ENCODE peak calls at places on chromosome 7, in seven cellular contexts. S, H, R, T, D, K and V are unnamed samples.

GRCh38 chr7:134165266-134165665 is 38.1 kb downstream of the LRGUK start:
- DNase-seq in S (no peak), H (no peak), R (no peak), T (no peak), D (no peak), K (no peak), V (no peak)

GRCh38 chr7:117269895-117270294 is 53.0 kb downstream of the WNT2 start:
- DNase-seq in S (no peak), H (no peak), R (no peak), T (peak; percentile 91), D (no peak), K (no peak), V (no peak)

GRCh38 chr7:106986450-106986977 is 58.0 kb upstream of the PRKAR2B start:
- DNase-seq in S (no peak), H (no peak), R (no peak), T (no peak), D (no peak), K (no peak), V (no peak)

GRCh38 chr7:119472398-119473038 is 800.5 kb upstream of the KCND2 start:
- DNase-seq in S (no peak), H (peak; percentile 87), R (no peak), T (no peak), D (no peak), K (no peak), V (no peak)

GRCh38 chr7:70893985-70894722 is 237.8 kb upstream of the GALNT17 start:
- DNase-seq in S (no peak), H (no peak), R (no peak), T (no peak), D (no peak), K (no peak), V (no peak)

GRCh38 chr7:46179211-46179610 is 258.1 kb upstream of the IGFBP3 start:
- DNase-seq in S (no peak), H (no peak), R (no peak), T (no peak), D (no peak), K (no peak), V (no peak)

GRCh38 chr7:47967708-47968107 is 11.7 kb downstream of the HUS1 start:
- DNase-seq in S (no peak), H (no peak), R (no peak), T (peak; percentile 67), D (no peak), K (no peak), V (no peak)

GRCh38 chr7:14954035-14954434 is 51.5 kb upstream of the DGKB start:
- DNase-seq in S (no peak), H (no peak), R (no peak), T (no peak), D (no peak), K (no peak), V (no peak)

GRCh38 chr7:81025360-81025759 is 106.5 kb upstream of the SEMA3C start:
- DNase-seq in S (no peak), H (no peak), R (no peak), T (no peak), D (no peak), K (no peak), V (no peak)

GRCh38 chr7:95246935-95247370 is 77.4 kb downstream of the PON1 start:
- DNase-seq in S (peak; percentile 24), H (peak; percentile 79), R (peak; percentile 68), T (peak; percentile 62), D (no peak), K (peak; percentile 32), V (peak; percentile 78)

GRCh38 chr7:5296015-5296621 is 13.4 kb downstream of the SLC29A4 start:
- DNase-seq in S (no peak), H (no peak), R (no peak), T (no peak), D (no peak), K (no peak), V (no peak)

GRCh38 chr7:134891262-134892001 is 94.9 kb upstream of the AGBL3 start:
- DNase-seq in S (peak; percentile 79), H (peak; percentile 80), R (peak; percentile 65), T (peak; percentile 92), D (no peak), K (peak; percentile 88), V (no peak)

GRCh38 chr7:70271617-70272081 is 673.4 kb downstream of the AUTS2 start:
- DNase-seq in S (no peak), H (no peak), R (no peak), T (no peak), D (no peak), K (no peak), V (no peak)

GRCh38 chr7:106285801-106286492 is 1.2 kb upstream of the NAMPT start:
- DNase-seq in S (no peak), H (no peak), R (no peak), T (peak; percentile 73), D (peak; percentile 25), K (no peak), V (peak; percentile 11)

GRCh38 chr7:64999165-65000004 is 7.1 kb downstream of the ERV3-1 start:
- DNase-seq in S (no peak), H (peak; percentile 73), R (no peak), T (peak; percentile 53), D (no peak), K (no peak), V (peak; percentile 97)

GRCh38 chr7:12653127-12653917 is 34.1 kb upstream of the ARL4A start:
- DNase-seq in S (no peak), H (no peak), R (no peak), T (peak; percentile 34), D (no peak), K (no peak), V (no peak)

DNA sequence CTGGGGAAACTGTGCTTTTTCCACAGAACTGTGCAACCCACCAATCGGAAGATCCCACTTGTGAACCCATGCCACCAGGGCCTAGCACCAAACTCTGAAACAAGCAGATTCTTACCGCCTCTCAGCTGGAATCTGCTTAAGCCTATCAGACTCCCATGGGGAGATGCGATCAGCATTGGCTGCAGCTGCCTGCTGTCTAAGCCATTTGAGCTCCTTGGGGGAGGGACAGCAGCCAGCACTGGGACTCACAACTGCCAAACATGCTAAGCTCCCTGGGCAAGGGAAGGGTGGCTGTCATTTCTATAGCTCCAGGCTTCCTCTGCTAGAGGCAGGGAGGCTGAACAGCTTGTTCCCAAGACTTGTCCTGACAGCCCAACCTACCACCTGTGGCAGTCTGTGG is 283.8 kb downstream of the CDK14 start:
- DNase-seq in S (peak; percentile 4), H (no peak), R (no peak), T (no peak), D (no peak), K (peak; percentile 25), V (no peak)
- TF ChIP-seq POLR2A in S (no peak), H (no peak), R (no peak), T (no peak), D (no peak), K (no peak), V (no peak)

DNA sequence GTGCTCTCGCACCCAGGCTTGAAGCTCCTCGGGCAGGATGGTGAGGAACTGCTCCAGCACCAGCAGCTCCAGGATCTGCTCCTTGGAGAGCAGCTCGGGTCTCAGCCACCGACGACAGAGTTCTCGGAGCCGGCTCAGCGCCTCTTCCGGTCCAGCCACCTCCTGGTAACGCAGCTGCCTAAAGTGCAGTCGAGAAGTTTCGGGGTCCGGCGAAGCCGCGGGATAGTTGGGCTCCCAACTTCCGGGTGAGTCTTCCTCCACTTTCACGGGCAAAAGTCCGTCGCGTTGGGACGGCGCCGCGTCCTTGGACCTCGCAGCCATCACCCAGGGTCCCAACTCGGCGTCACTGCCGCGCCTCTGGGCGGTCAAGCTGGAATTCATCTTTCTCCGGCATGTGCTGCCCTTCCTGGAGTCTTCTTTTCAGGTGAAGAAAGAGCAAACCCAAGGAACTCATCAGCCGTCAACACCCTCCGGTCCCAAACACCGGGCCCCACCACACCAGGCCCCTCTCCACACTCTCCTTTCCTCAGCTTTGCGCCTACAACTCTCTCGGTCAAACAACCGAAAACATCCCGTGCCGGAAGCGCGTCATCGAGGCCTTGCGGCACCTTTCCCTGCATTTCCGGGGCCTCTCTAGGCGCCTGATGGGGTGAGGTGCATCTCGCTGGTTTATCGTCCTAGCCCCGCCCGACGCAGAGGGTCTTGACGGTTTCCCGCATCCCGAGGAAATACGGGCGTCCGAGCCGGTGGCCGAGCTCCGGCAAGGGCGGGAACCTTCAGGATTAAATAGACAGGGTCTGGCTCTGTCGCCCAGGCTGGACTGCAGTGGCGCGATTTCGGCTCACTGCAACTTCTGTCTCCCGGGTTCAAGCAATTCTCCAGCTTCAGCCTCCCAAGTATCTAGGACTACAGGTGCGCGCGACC is at the start of gene ZNF394:
- DNase-seq in S (peak; percentile 90), H (peak; percentile 89), R (peak; percentile 97), T (peak; percentile 93), D (peak; percentile 80), K (peak; percentile 93), V (peak; percentile 97)
- TF ChIP-seq POLR2A in S (peak; percentile 68), H (peak; percentile 86), R (peak; percentile 71), T (peak; percentile 95), D (peak; percentile 95), K (peak; percentile 57), V (peak; percentile 96)

DNA sequence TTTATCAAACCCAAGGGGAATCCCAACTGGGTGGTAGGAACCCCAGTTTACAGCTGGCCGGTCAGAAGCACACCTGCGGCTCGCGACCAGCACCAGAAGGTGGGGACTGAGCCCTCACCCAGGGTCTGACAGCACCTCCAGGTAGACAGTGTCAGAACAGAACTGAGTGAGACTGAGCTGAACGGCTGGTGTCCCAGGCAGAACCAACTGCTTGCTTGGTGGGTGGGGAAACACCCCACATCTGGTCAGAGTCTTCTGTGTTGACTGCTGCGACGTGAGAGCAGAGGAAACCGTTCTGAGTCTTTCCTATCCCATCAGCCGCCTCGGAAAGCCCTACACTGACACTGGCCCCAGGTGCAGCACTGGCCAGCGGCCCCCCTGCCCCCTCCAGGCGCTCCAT is 160.7 kb downstream of the MAD1L1 start:
- DNase-seq in S (no peak), H (no peak), R (peak; percentile 53), T (no peak), D (peak; percentile 77), K (no peak), V (no peak)
- TF ChIP-seq POLR2A in S (no peak), H (no peak), R (no peak), T (no peak), D (peak; percentile 25), K (no peak), V (no peak)

GRCh38 chr7:30430777-30431176 is 47.8 kb downstream of the NOD1 start:
- DNase-seq in S (no peak), H (no peak), R (peak; percentile 44), T (no peak), D (no peak), K (peak; percentile 16), V (peak; percentile 78)

GRCh38 chr7:30433082-30433481 is 45.5 kb downstream of the NOD1 start:
- DNase-seq in S (no peak), H (peak; percentile 88), R (peak; percentile 61), T (peak; percentile 75), D (no peak), K (peak; percentile 44), V (peak; percentile 92)

GRCh38 chr7:30427296-30428080 is 51.1 kb downstream of the NOD1 start:
- DNase-seq in S (no peak), H (peak; percentile 39), R (no peak), T (no peak), D (no peak), K (no peak), V (no peak)

GRCh38 chr7:30428586-30429530 is 49.7 kb downstream of the NOD1 start:
- DNase-seq in S (no peak), H (peak; percentile 21), R (peak; percentile 60), T (no peak), D (no peak), K (no peak), V (peak; percentile 83)

DNA sequence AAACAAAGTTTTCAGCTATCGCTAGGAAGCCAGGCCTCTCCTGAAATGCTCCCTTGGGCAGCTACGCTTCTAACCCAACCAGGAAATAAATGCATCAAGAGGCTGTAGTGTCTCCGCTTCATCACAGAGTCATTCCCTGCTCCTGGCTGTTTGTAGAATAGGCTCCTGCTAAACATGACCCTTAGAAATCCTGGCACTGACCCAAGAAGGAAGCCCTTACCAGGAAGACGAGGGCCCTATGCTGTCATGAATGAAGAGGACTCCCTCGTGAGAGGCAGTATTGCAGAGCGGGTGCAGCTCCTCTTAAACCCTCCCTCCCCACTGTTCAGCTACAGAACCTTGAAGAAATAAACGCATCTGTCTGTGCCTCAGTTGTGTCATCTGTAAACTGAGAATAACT is 48.3 kb downstream of the NOD1 start:
- DNase-seq in S (no peak), H (peak; percentile 62), R (peak; percentile 68), T (no peak), D (no peak), K (peak; percentile 15), V (peak; percentile 54)
- TF ChIP-seq POLR2A in S (no peak), H (no peak), R (no peak), T (no peak), D (no peak), K (no peak), V (no peak)